ENCODE peak calls at places on chromosomes 12 and 14, in nine cellular contexts. L is GM03348; V is head of caudate nucleus; E is NAMALWA; Q is ELR; C is vagina; H is RWPE1; Z is coronary artery; G is stimulated activated naive CD4-positive, alpha-beta T cell. F is an unnamed sample.

GRCh38 chr12:117084405-117085317 is 14.6 kb downstream of the TESC start:
- DNase-seq in E (no peak), L (no peak), Z (no peak), H (no peak), G (no peak), Q (no peak), V (no peak), C (no peak), F (no peak)

GRCh38 chr12:51590347-51591019 is 550 bp upstream of the SCN8A start:
- DNase-seq in H (peak), L (peak), V (peak), G (peak), Z (no peak), C (no peak), Q (peak), E (peak), F (peak)

GRCh38 chr14:71411280-71411595 is 504.0 kb downstream of the PCNX1 start:
- DNase-seq in H (no peak), E (no peak), Z (no peak), G (no peak), C (no peak), V (no peak), L (no peak), Q (no peak), F (no peak)

GRCh38 chr12:75666980-75667359 is 155.6 kb upstream of the KRR1 start:
- DNase-seq in Z (no peak), G (no peak), E (no peak), Q (peak), L (peak), V (peak), H (no peak), C (no peak), F (no peak)

GRCh38 chr14:44428239-44428924 is 78.7 kb downstream of the FSCB start:
- DNase-seq in H (no peak), C (no peak), Z (no peak), G (no peak), E (no peak), Q (no peak), L (no peak), V (no peak), F (no peak)

GRCh38 chr12:52912711-52913423 is 8.0 kb upstream of the KRT8 start:
- DNase-seq in Q (no peak), E (no peak), C (no peak), V (no peak), G (no peak), Z (no peak), H (no peak), L (no peak), F (no peak)

GRCh38 chr12:64864319-64864718 is 39.9 kb downstream of the TBC1D30 start:
- DNase-seq in H (no peak), G (no peak), V (no peak), Q (no peak), E (no peak), Z (no peak), C (no peak), L (no peak), F (no peak)

GRCh38 chr12:48106574-48107251 is 834 bp upstream of the SENP1 start:
- DNase-seq in Q (peak), Z (no peak), E (peak), V (no peak), L (no peak), C (no peak), G (no peak), H (no peak), F (no peak)

GRCh38 chr14:22887260-22887989 is 4.4 kb downstream of the REM2 start:
- DNase-seq in V (no peak), C (no peak), E (peak), G (no peak), Q (peak), H (peak), Z (no peak), L (peak), F (no peak)

GRCh38 chr12:88299567-88300101 is 157.5 kb downstream of the TMTC3 start:
- DNase-seq in Q (peak), V (no peak), C (no peak), Z (no peak), H (peak), G (no peak), L (peak), E (no peak), F (no peak)

GRCh38 chr14:32724864-32725550 is 213.7 kb upstream of the NPAS3 start:
- DNase-seq in L (peak), E (no peak), Q (peak), Z (no peak), V (peak), C (no peak), G (no peak), H (no peak), F (no peak)

GRCh38 chr14:39426605-39427004 is 5.6 kb downstream of the FBXO33 start:
- DNase-seq in Z (no peak), C (no peak), E (peak), V (no peak), H (peak), L (peak), G (no peak), Q (peak), F (no peak)

GRCh38 chr14:103889313-103890051 is 38.8 kb upstream of the TDRD9 start:
- DNase-seq in G (no peak), V (no peak), H (peak), Z (peak), Q (peak), E (no peak), C (no peak), L (no peak), F (no peak)

GRCh38 chr12:131773582-131774221 is 54.5 kb upstream of the MMP17 start:
- DNase-seq in E (peak), Q (no peak), Z (no peak), C (no peak), V (no peak), H (no peak), L (no peak), G (no peak), F (peak)

GRCh38 chr12:62744551-62744950 is 190.4 kb downstream of the PPM1H start:
- DNase-seq in H (no peak), C (no peak), G (no peak), V (no peak), Q (peak), Z (no peak), L (no peak), E (no peak), F (no peak)

GRCh38 chr14:97802430-97802829 is 1005.2 kb downstream of the VRK1 start:
- DNase-seq in Z (no peak), L (no peak), H (peak), C (no peak), Q (no peak), E (no peak), G (no peak), V (no peak), F (no peak)

GRCh38 chr12:66627988-66628317 is 50.9 kb downstream of the GRIP1 start:
- DNase-seq in Q (no peak), H (no peak), G (no peak), L (no peak), Z (no peak), E (no peak), V (no peak), C (no peak), F (no peak)

GRCh38 chr12:44509471-44509870 is 366.6 kb downstream of the NELL2 start:
- DNase-seq in L (no peak), C (no peak), G (no peak), Q (no peak), V (no peak), Z (no peak), H (no peak), E (no peak), F (no peak)